ENCODE peak calls at places on chromosomes 11 and 22, in four cellular contexts. F, B, S and H are unnamed samples.

GRCh38 chr11:73266644-73267015 is 5.5 kb upstream of the P2RY6 start:
- DNase-seq in S (no peak), B (no peak), F (no peak), H (no peak)

GRCh38 chr22:49929553-49929979 is 11.1 kb downstream of the CRELD2 start:
- DNase-seq in F (peak), B (no peak), S (no peak), H (peak)

GRCh38 chr11:47352556-47352955 is at the start of gene MYBPC3:
- DNase-seq in F (no peak), B (no peak), S (no peak), H (no peak)

GRCh38 chr22:26666035-26666338 is 8.6 kb downstream of the MIAT start:
- DNase-seq in S (no peak), F (no peak), B (no peak), H (no peak)

GRCh38 chr11:17991799-17992433 is 20.9 kb downstream of the SERGEF start:
- DNase-seq in F (peak), B (peak), S (no peak), H (peak)

GRCh38 chr11:126467471-126467870 is 112.0 kb downstream of the ST3GAL4 start:
- DNase-seq in S (no peak), B (no peak), F (no peak), H (no peak)

GRCh38 chr11:112227002-112227401 is 774 bp downstream of the PTS start:
- DNase-seq in B (no peak), F (peak), S (no peak), H (no peak)

GRCh38 chr11:122863704-122864326 is 18.7 kb upstream of the JHY start:
- DNase-seq in B (no peak), S (no peak), F (peak), H (peak)

DNA sequence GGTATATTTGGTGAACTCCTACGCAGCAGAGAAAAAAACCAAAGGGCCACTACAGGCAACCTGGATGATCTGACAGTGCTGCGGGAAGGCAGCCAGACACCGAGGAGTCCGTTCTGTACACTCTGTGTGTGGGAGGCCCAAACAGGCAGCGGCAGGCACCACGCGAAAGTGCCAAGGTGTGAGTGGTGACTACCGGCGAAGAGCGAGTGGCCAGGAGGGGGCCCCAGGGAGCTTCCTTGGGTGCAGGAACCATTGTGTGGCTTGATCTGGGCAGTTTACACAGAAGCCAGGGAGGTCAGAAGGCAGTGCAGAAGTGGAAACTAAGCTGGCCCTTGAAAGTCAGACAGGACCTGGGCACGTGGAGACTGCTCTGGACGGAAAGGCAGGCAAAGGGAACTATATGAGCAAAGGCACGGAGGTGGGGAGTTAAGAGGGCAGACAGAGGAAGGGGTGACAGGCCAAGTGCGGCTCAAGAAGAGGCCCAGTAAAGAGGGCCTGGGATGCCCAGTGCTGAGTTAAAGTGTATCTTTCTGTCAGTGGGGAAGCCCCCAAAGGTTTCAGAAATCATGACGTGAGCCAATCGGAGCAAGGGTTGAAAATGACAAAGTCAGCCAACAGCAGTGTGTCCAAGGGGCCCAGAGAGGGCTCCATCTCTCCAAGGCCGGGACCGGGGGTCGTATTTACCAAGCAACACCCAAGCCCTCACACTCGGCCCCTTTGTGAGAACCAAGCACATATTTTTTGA is 10.6 kb downstream of the TMEM184B start:
- DNase-seq in S (no peak), B (peak), F (peak), H (peak)
- TF ChIP-seq ETV6 in S (no peak), B (no peak), F (no peak), H (no peak)

DNA sequence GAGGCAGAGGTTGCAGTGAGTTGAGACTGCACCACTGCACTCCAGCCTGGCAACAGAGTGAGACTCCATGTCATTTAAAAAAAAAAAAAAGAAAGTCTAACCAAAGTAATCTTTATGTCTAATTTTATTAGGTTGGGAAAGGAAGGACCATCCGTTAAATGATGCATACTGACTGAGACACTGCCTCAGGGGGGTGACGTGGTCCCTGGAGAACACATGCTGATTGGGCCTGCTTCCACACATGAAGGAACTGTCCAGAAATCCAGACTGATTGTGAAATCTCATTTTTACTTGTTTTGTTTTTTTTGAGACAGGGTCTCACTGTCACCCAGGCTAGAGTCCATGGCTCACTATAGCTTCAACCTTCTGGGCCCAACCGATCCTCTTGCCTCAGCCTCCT is 5.5 kb downstream of the SF3A1 start:
- DNase-seq in S (no peak), B (no peak), F (no peak), H (no peak)
- TF ChIP-seq ESRRA in S (no peak), B (no peak), F (no peak), H (no peak)

GRCh38 chr22:17471901-17472566 is 91.3 kb upstream of the SLC25A18 start:
- DNase-seq in F (no peak), S (no peak), B (no peak), H (no peak)
- TF ChIP-seq TCF7 in F (no peak), S (no peak), B (no peak), H (no peak)

DNA sequence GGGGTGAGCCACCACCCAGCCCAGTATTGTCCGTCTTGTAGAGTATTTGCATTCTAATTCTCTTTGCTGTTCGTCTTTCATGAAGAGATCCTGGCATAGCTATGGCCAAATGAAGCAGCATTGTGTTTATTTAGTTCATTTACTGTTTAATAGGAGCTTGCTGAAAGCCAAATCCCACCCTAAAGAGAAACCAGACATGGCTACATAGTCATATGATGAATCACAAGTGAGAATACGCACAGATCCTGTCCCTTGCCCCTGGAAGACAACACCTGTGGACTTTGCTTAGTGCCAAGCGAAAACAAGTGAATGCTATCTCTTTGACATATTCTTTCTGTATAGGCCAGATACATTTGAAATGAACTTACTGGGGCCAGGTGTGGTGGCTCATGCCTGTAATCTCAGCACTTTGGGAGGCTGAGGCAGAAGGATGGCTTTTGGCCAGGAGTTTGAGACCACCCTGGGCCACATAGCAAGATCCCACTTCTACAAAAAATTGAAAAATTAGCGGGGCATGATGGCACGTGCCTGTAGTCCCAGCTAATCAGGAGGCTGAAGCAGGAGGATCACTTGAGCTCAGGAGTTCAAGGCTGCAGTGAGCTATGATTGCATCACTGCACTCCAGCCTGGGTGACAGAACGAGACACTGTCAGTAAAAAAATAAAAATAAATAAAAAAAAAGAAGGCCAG is 5.1 kb upstream of the ARFGAP3 start:
- DNase-seq in S (no peak), B (peak), F (no peak), H (no peak)
- TF ChIP-seq ETV6 in S (no peak), B (no peak), F (no peak), H (no peak)

GRCh38 chr11:92180226-92180625 is 44.4 kb upstream of the FAT3 start:
- DNase-seq in S (no peak), F (no peak), B (no peak), H (no peak)

GRCh38 chr11:92180664-92181251 is 43.9 kb upstream of the FAT3 start:
- DNase-seq in F (no peak), S (no peak), B (no peak), H (no peak)
- TF ChIP-seq ESRRA in F (no peak), S (no peak), B (no peak), H (no peak)

GRCh38 chr22:24435323-24435645 is 7.9 kb downstream of the ADORA2A start:
- DNase-seq in F (no peak), B (no peak), S (no peak), H (no peak)

GRCh38 chr22:24434472-24435322 is 7.3 kb downstream of the ADORA2A start:
- DNase-seq in F (no peak), S (peak), B (no peak), H (no peak)

GRCh38 chr22:24432059-24432853 is 4.9 kb downstream of the ADORA2A start:
- DNase-seq in B (no peak), S (no peak), F (peak), H (no peak)

GRCh38 chr22:24433001-24433867 is 5.8 kb downstream of the ADORA2A start:
- DNase-seq in S (no peak), F (no peak), B (no peak), H (no peak)

DNA sequence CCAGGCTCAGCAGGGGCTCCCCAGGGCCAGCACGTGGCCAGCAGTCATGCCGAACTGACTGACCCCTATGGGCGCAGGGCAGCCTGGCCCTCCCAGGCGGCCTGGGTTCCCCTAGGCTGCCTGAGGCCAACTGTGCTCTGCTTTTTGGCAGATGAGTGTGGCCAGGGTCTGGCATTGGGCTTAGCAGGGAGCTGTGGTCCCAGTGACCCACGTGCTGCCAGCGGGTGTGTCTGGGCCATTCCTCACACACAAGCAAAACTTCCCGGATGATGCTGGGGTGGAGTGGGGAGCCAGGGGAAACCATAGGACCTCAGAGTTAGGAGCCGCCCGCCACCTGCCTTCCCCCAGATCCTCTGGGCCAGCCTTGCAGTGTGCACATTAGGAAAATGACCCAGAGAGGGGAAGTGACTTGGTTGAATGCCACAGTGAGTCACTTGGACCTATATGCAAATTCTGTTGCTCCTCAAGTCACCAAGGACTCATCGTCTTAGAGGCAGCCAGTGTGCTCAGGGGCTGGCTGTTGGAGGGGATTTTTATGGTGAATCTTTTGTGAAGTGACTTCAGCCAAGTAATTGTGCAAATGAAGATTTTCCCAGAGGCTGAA is 6.6 kb downstream of the ADORA2A start:
- DNase-seq in S (peak), F (no peak), B (no peak), H (no peak)
- TF ChIP-seq TCF7 in S (no peak), F (no peak), B (no peak), H (no peak)

GRCh38 chr22:32662587-32662915 is 139.0 kb upstream of the TIMP3 start:
- DNase-seq in F (no peak), B (no peak), S (no peak), H (no peak)

GRCh38 chr22:32660292-32660691 is 141.2 kb upstream of the TIMP3 start:
- DNase-seq in S (no peak), F (peak), B (peak), H (peak)

GRCh38 chr22:32665676-32666075 is 135.8 kb upstream of the TIMP3 start:
- DNase-seq in B (no peak), F (no peak), S (no peak), H (no peak)

GRCh38 chr22:32661737-32662586 is 139.5 kb upstream of the TIMP3 start:
- DNase-seq in S (no peak), F (no peak), B (no peak), H (no peak)

GRCh38 chr22:32661296-32661695 is 140.2 kb upstream of the TIMP3 start:
- DNase-seq in S (no peak), B (no peak), F (no peak), H (no peak)
- TF ChIP-seq ETV6 in S (no peak), B (no peak), F (no peak), H (no peak)

GRCh38 chr22:39087098-39087497 is 9.9 kb upstream of the APOBEC3H start:
- DNase-seq in F (no peak), S (no peak), B (no peak), H (no peak)

GRCh38 chr22:39083212-39084165 is 6.4 kb downstream of the APOBEC3G start:
- DNase-seq in S (no peak), B (no peak), F (no peak), H (no peak)

GRCh38 chr22:39087881-39088687 is 9.0 kb upstream of the APOBEC3H start:
- DNase-seq in S (no peak), F (no peak), B (no peak), H (peak)

GRCh38 chr22:39081557-39081956 is 4.5 kb downstream of the APOBEC3G start:
- DNase-seq in S (no peak), F (no peak), B (no peak), H (no peak)

GRCh38 chr22:39084666-39085065 is 7.6 kb downstream of the APOBEC3G start:
- DNase-seq in S (no peak), F (no peak), B (no peak), H (no peak)
- TF ChIP-seq ESRRA in S (no peak), F (no peak), B (no peak), H (no peak)